ENCODE peak calls at places on chromosomes 6 and 20, in four cellular contexts. I is HepG2, L is GM12878, K is H1. Y is an unnamed sample.

GRCh38 chr20:35617397-35618031 is 1.9 kb downstream of the SPAG4 start:
- DNase-seq in I (peak), L (peak), K (peak), Y (peak)

GRCh38 chr20:22502731-22503191 is 81.6 kb downstream of the FOXA2 start:
- DNase-seq in I (peak), L (no peak), K (no peak), Y (no peak)

GRCh38 chr20:62122659-62123449 is 579 bp downstream of the LSM14B start:
- DNase-seq in I (no peak), L (no peak), K (no peak), Y (no peak)

GRCh38 chr6:145820000-145820399 is 5.4 kb upstream of the FBXO30 start:
- DNase-seq in I (no peak), L (no peak), K (no peak), Y (no peak)

GRCh38 chr20:21496452-21496851 is 17.4 kb downstream of the NKX2-2 start:
- DNase-seq in I (no peak), L (no peak), K (no peak), Y (no peak)

GRCh38 chr20:6026051-6026450 is 27.8 kb downstream of the LRRN4 start:
- DNase-seq in I (no peak), L (no peak), K (no peak), Y (no peak)

GRCh38 chr6:22145294-22145693 is 151.5 kb downstream of the PRL start:
- DNase-seq in I (no peak), L (no peak), K (no peak), Y (no peak)

GRCh38 chr20:58064411-58065010 is 163.9 kb downstream of the ANKRD60 start:
- DNase-seq in I (no peak), L (no peak), K (peak), Y (no peak)

GRCh38 chr20:29299811-29300578 is 1957.5 kb upstream of the DEFB115 start:
- DNase-seq in I (no peak), L (no peak), K (no peak), Y (no peak)

GRCh38 chr6:128919412-128919811 is 36.5 kb downstream of the LAMA2 start:
- DNase-seq in I (no peak), L (no peak), K (no peak), Y (no peak)
- TF ChIP-seq SUZ12 in I (no peak), L (no peak), K (no peak), Y (no peak)

GRCh38 chr6:41960026-41960425 is 18.4 kb upstream of the CCND3 start:
- DNase-seq in I (no peak), L (no peak), K (no peak), Y (no peak)
- H3K4me3 ChIP-seq in I (no peak), L (no peak), K (no peak), Y (no peak)

GRCh38 chr20:44586289-44586911 is 4.0 kb downstream of the PKIG start:
- DNase-seq in I (no peak), L (peak), K (no peak), Y (no peak)
- TF ChIP-seq SUZ12 in I (no peak), L (no peak), K (no peak), Y (no peak)

GRCh38 chr20:50704514-50704913 is 13.2 kb upstream of the RIPOR3 start:
- DNase-seq in I (no peak), L (no peak), K (no peak), Y (no peak)

GRCh38 chr20:50699688-50700087 is 8.3 kb upstream of the RIPOR3 start:
- DNase-seq in I (no peak), L (no peak), K (no peak), Y (no peak)

GRCh38 chr20:50704971-50705370 is 13.6 kb upstream of the RIPOR3 start:
- DNase-seq in I (no peak), L (no peak), K (no peak), Y (no peak)

DNA sequence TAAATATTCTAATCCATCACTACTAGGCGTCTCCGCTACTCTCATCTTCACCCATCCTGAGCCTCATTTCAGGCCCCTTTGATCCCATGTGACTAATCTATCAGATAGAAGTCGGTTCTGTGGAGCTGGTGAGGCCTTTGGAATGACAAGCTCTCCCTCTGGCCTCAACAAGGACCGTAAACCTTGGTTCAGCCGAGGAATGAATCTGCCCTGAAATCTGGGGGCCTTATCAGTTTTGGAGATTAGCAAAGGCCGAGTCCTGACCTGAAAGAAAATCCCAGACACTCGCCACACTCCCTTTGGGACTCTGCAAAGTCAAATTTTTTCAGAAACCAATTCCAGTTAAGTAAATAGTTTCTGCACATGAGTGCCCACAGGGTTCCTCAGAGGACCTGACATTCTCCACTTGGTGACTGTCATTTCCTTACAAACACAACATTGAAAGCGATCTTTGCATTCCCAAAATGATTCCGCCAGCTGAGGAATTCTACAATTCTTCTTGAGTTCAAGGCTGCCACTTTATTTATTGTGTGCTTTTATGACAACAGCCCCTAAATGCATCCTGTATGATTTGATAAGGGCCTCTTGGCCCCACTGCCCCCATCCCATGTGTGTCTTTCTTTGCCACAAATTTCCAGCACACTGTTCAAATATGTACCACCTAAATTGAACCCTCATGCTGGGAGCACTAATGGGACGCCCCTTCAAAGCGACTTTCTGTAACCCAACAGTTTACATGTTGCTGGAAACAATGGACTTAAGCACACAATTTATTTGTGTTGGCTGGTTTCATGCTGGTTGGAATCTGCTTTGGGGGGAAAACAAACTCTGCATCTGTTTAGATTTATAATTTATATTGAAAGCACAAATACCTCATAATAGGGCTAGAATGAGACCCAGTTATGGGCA is 10.0 kb upstream of the RIPOR3 start:
- DNase-seq in I (peak), L (no peak), K (no peak), Y (no peak)
- H3K4me3 ChIP-seq in I (no peak), L (no peak), K (no peak), Y (no peak)

GRCh38 chr6:98904096-98904495 is 43.6 kb downstream of the FBXL4 start:
- DNase-seq in I (no peak), L (no peak), K (no peak), Y (no peak)
- TF ChIP-seq SUZ12 in I (no peak), L (no peak), K (no peak), Y (no peak)

DNA sequence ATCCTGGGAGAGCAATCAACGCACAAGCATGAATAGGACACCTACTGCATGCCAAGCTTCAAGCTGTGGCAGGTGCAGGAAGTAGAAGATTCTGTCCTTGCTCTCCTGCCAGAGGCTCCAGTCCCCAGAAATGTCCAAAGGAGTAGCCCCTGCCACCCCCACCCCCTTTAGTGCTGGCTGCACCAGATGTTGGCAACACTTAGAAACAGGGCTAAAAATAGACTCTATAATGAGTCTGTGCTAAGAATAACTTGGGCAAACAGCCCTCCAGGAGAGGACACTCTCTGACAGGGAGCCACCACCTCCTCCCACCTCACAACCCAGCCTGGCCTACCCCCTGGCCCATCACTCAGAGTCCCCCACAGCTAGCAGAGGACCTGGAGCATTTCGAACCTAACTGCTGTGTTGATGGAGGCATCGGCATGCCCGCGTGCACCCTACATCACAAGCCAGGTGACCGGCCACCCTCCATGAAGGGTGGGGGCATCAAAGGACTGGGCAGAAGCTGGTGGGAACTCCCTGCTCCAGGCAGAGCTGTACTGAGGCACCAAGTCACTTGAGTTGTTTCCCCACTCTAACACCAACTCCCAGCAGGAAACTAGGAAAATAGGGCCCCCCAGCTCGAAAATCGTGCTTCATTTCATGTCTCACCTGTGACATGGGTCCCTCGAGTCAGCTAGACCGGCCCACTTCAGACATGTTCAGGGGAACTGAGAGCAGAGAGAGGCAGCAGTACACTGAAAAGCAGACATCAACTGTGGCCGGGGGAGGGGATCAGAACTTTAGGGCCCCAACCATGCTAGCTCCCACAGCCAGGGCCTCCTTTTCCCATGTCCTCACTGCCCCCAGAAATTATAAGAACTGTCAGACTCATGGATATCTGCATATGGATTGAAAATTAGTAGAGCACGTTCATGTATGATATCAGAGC is 18.6 kb downstream of the TFEB start:
- DNase-seq in I (no peak), L (no peak), K (no peak), Y (no peak)
- H3K4me3 ChIP-seq in I (no peak), L (peak), K (no peak), Y (no peak)

DNA sequence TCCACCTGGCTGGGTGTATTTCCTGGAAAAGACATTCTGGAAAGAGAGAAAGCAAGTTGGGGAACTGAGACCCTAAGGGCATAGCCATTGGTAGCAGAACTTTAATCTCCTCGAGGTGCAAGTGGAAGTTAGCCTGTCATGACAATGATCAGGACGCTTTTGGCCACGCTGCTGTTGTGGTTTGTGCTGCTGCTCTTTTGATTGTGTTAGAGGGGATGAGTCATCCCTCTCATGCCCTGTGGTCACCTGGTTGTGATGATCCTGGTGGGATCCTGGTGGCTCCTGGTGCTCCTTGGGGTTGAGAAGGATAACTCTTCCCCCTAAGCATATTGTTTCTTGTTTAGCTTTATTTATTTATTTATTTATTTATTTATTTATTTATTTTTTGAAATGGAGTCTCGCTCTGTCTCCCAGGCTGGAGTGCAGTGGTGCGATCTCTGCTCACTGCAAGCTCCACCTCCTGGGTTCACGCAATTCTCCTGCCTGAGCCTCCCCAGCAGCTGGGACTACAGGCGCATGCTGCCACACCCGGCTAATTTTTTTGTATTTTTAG is 350.3 kb downstream of the KIF16B start:
- DNase-seq in I (no peak), L (no peak), K (no peak), Y (no peak)
- TF ChIP-seq SUZ12 in I (no peak), L (no peak), K (no peak), Y (no peak)

GRCh38 chr6:52389626-52390360 is 27.8 kb downstream of the PAQR8 start:
- DNase-seq in I (peak), L (peak), K (no peak), Y (no peak)
- H3K4me3 ChIP-seq in I (peak), L (peak), K (no peak), Y (no peak)

DNA sequence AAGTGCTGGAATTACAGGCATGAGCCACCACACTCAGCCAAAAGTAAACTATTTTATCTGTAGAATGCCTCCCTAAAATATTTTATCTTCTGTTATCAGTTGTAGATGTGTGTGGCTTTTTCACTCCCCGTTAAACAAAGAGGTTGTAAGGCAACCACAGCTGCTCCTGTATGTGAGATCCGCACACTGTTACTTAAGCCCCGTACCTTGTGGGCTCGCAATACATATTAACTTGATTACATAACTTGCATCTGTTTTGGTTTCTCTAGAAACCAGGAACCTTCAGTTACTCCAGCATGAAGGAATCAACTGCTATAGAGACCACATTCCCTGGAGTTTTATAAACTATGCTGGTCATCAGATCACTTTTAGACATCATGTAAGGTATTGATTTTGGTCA is 420.1 kb upstream of the SLC35B3 start:
- DNase-seq in I (no peak), L (no peak), K (no peak), Y (no peak)
- TF ChIP-seq SUZ12 in I (no peak), L (no peak), K (no peak), Y (no peak)